ENCODE peak calls at places on chromosomes 1 and 21, in seven cellular contexts. X is GM12878, D is heart right ventricle, K is K562, F is psoas muscle, C is heart left ventricle, A is ascending aorta. P is an unnamed sample.

GRCh38 chr1:8082945-8083344 is 56.8 kb upstream of the ERRFI1 start:
- DNase-seq in C (no peak), A (no peak), X (no peak), K (no peak), D (no peak), F (no peak), P (no peak)

GRCh38 chr1:175818929-175819328 is 75.5 kb upstream of the TNR start:
- DNase-seq in F (no peak), C (no peak), A (no peak), K (no peak), X (no peak), D (no peak), P (no peak)

GRCh38 chr1:192592493-192592892 is 16.9 kb downstream of the RGS1 start:
- DNase-seq in X (no peak), F (no peak), K (no peak), C (no peak), D (no peak), A (no peak), P (no peak)

GRCh38 chr1:68723791-68724190 is 226.9 kb upstream of the DEPDC1 start:
- DNase-seq in X (no peak), C (no peak), D (no peak), K (no peak), F (no peak), A (no peak), P (no peak)

GRCh38 chr1:198711837-198712236 is 73.0 kb downstream of the PTPRC start:
- DNase-seq in K (no peak), F (no peak), D (no peak), C (no peak), X (no peak), A (no peak), P (no peak)

GRCh38 chr1:237183963-237184540 is 142.1 kb downstream of the RYR2 start:
- DNase-seq in D (no peak), F (no peak), A (no peak), X (no peak), C (no peak), K (no peak), P (no peak)

GRCh38 chr1:165306543-165307434 is 49.7 kb downstream of the LMX1A start:
- DNase-seq in A (no peak), C (no peak), F (no peak), K (no peak), D (no peak), X (no peak), P (no peak)

GRCh38 chr1:67791686-67792475 is 41.4 kb downstream of the GNG12 start:
- DNase-seq in X (no peak), A (peak), F (no peak), D (no peak), K (no peak), C (no peak), P (no peak)

GRCh38 chr21:21200939-21201610 is 202.9 kb downstream of the NCAM2 start:
- DNase-seq in F (no peak), A (no peak), X (no peak), K (no peak), D (no peak), C (no peak), P (no peak)

GRCh38 chr21:43333301-43334062 is 93.4 kb downstream of the SIK1 start:
- DNase-seq in K (no peak), A (no peak), X (no peak), C (peak), D (peak), F (peak), P (no peak)

GRCh38 chr1:59671066-59671952 is 143.4 kb upstream of the HOOK1 start:
- DNase-seq in C (no peak), F (no peak), A (no peak), D (no peak), X (no peak), K (no peak), P (no peak)

GRCh38 chr1:246597340-246597739 is 31.1 kb downstream of the CNST start:
- DNase-seq in X (no peak), D (peak), A (peak), K (no peak), F (no peak), C (peak), P (no peak)

GRCh38 chr1:20100632-20101355 is 18.5 kb downstream of the PLA2G2D start:
- DNase-seq in X (no peak), K (peak), D (peak), C (peak), A (no peak), F (no peak), P (no peak)

GRCh38 chr21:36681117-36681631 is 17.7 kb upstream of the SIM2 start:
- DNase-seq in X (no peak), A (no peak), K (no peak), D (no peak), F (no peak), C (no peak), P (no peak)

GRCh38 chr1:96840396-96840795 is 118.8 kb downstream of the PTBP2 start:
- DNase-seq in C (no peak), A (no peak), K (no peak), D (no peak), F (no peak), X (no peak), P (no peak)

GRCh38 chr1:12067900-12068821 is 5.1 kb downstream of the TNFRSF8 start:
- DNase-seq in F (no peak), K (peak), C (no peak), A (no peak), D (no peak), X (peak), P (no peak)

GRCh38 chr21:44802396-44803153 is 955 bp upstream of the UBE2G2 start:
- DNase-seq in F (no peak), K (peak), C (no peak), X (no peak), D (no peak), A (no peak), P (no peak)

GRCh38 chr1:213041443-213041842 is 9.6 kb upstream of the RPS6KC1 start:
- DNase-seq in A (no peak), X (no peak), K (no peak), D (no peak), C (no peak), F (no peak), P (no peak)

GRCh38 chr21:16514316-16514715 is 784.5 kb downstream of the USP25 start:
- DNase-seq in A (no peak), X (no peak), D (no peak), F (no peak), C (no peak), K (no peak), P (no peak)

GRCh38 chr1:205274041-205274691 is 46.4 kb downstream of the TMCC2 start:
- DNase-seq in K (no peak), F (no peak), C (no peak), D (no peak), A (no peak), X (no peak), P (no peak)

GRCh38 chr1:214492405-214493075 is 58.9 kb downstream of the PTPN14 start:
- DNase-seq in X (no peak), C (no peak), K (no peak), A (no peak), D (no peak), F (peak), P (no peak)

GRCh38 chr1:53949023-53949611 is 3.0 kb downstream of the LRRC42 start:
- DNase-seq in A (no peak), X (no peak), D (peak), C (no peak), K (peak), F (no peak), P (no peak)

GRCh38 chr1:204093421-204093717 is 20.5 kb downstream of the SOX13 start:
- DNase-seq in A (no peak), X (no peak), F (no peak), D (no peak), K (no peak), C (no peak), P (no peak)

GRCh38 chr1:177023710-177024109 is 140.8 kb downstream of the ASTN1 start:
- DNase-seq in A (no peak), X (no peak), C (no peak), F (no peak), D (no peak), K (no peak), P (no peak)

GRCh38 chr1:159924025-159924790 is 1.1 kb downstream of the TAGLN2 start:
- DNase-seq in K (peak), X (no peak), C (peak), D (peak), F (peak), A (peak), P (peak)

GRCh38 chr1:60825593-60825992 is 256.8 kb upstream of the NFIA start:
- DNase-seq in K (no peak), C (no peak), X (no peak), F (no peak), A (no peak), D (no peak), P (no peak)

GRCh38 chr1:195530961-195531360 is 1077.3 kb downstream of the KCNT2 start:
- DNase-seq in K (no peak), D (no peak), C (no peak), F (no peak), A (no peak), X (no peak), P (no peak)

GRCh38 chr1:206021796-206022365 is 1.8 kb downstream of the CTSE start:
- DNase-seq in X (no peak), C (no peak), K (no peak), D (no peak), F (no peak), A (no peak), P (no peak)

DNA sequence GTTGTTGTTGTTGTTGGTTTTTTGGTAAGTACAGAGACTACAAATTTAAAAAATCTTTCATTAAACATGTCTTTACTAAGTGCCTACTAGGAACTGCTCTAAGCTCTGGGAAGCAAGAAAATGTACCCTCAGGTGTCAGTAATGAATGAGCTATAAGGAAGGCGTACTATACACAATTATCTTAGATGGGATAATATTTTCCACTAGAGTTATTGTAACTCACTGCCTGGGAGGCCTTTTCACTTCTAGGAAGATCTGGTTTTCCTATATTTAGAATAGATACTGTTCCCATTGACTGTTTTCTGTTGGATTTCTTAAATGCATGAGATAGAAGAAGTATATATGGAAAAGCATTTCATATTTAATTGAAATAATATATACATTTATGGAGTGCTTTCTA is 19.6 kb downstream of the CLIC4 start:
- DNase-seq in X (no peak), D (no peak), F (no peak), K (no peak), C (no peak), A (no peak), P (no peak)
- H3K27ac ChIP-seq in X (no peak), D (peak), F (no peak), K (peak), C (peak), A (peak), P (no peak)

DNA sequence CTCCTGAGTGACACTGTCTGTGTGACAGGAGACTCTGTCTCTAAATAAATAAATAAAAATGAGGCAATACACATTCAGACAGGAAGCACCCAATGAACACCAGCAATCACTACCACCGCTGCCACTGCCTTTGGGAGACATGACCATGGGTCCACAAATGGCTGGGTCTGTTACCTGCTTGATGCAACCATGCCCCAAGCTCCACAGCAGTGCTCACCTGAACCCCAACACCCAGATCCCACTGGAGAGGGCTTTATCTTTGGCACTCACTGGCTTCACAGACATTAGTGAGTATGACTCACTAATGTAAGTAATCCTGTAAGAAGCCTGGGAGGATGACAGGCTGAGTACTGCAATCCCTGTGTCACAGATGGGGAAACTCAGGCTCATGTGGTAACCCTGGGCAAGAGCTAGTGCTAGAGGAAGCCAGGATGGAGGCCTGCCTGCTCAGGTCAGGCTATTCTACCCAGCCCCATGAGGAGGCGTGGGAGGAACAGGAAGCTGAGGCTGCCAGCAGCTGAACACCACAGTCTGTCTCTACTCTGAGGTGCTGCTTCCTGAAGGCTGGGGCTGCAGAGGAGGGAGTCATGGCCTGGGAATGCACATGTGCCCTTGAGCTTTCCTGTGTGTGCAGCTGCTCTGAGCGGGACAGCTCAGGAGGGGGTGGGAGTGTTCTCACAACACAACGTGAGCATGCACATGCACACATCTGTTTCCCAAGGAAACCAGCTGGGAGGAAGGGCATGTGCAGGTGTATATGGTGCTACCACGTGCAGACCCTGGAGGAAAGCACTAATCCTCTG is 43.0 kb downstream of the SLC9A1 start:
- DNase-seq in D (peak), A (peak), X (no peak), C (peak), F (peak), K (peak), P (peak)
- TF ChIP-seq CTCF in D (peak), A (peak), X (peak), C (peak), F (peak), K (peak), P (peak)

GRCh38 chr1:41025979-41026819 is 4.7 kb upstream of the SLFNL1 start:
- DNase-seq in A (no peak), K (no peak), X (no peak), C (no peak), F (no peak), D (no peak), P (no peak)
- H3K27ac ChIP-seq in A (no peak), K (no peak), X (no peak), C (no peak), F (no peak), D (no peak), P (no peak)

GRCh38 chr1:89557443-89557820 is 32.8 kb downstream of the LRRC8B start:
- DNase-seq in F (no peak), D (no peak), C (no peak), K (no peak), A (no peak), X (no peak), P (no peak)

GRCh38 chr1:89557954-89558353 is 33.3 kb downstream of the LRRC8B start:
- DNase-seq in D (no peak), F (no peak), K (no peak), A (no peak), X (no peak), C (no peak), P (no peak)

GRCh38 chr1:89555550-89555949 is 30.9 kb downstream of the LRRC8B start:
- DNase-seq in A (no peak), C (no peak), D (no peak), X (no peak), F (no peak), K (no peak), P (no peak)

GRCh38 chr1:89553195-89553584 is 28.6 kb downstream of the LRRC8B start:
- DNase-seq in C (no peak), F (no peak), X (no peak), D (no peak), K (no peak), A (no peak), P (no peak)

GRCh38 chr1:89556716-89557442 is 32.2 kb downstream of the LRRC8B start:
- DNase-seq in C (no peak), K (no peak), A (no peak), F (no peak), X (no peak), D (no peak), P (no peak)
- TF ChIP-seq CTCF in C (no peak), K (no peak), A (no peak), F (no peak), X (no peak), D (no peak), P (no peak)

DNA sequence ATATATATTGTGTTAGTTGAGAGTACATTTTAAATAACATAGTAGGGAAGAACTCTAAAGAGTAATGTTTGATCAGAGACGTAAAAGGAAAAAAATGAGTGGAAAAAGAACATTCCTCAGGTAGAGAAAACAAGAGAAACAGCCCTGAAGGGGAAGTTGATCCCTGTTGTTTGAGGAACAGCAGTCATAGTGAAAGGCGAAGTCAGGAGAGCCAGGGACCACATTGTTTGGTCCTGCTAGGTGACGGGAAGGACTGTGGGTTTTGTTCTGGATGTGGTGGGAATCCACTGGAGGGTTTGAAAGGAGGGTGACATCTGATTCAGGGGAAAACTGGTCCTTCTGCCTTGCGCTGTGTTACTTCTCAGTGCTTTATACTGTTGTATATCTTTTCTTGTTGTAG is 9.0 kb downstream of the DDI2 start:
- DNase-seq in X (no peak), F (no peak), K (no peak), C (no peak), D (no peak), A (peak), P (no peak)
- H3K27ac ChIP-seq in X (no peak), F (peak), K (peak), C (no peak), D (no peak), A (no peak), P (no peak)

P was measured in CD4-positive, alpha-beta T cell.